ENCODE peak calls at places on chromosome 22, in five cellular contexts. N is SIG-M5, P is HT1080, O is amygdala, V is NCI-H1105 treated with DMSO at 0.1 percent for 48 hours. W is an unnamed sample.

GRCh38 chr22:43237280-43237679 is 50.3 kb upstream of the TTLL12 start:
- DNase-seq in O (no peak), N (no peak), P (no peak), V (no peak), W (no peak)

GRCh38 chr22:38347181-38347943 is 30.1 kb upstream of the CSNK1E start:
- DNase-seq in V (no peak), P (no peak), O (no peak), N (no peak), W (no peak)

GRCh38 chr22:30435674-30436126 is 10.1 kb downstream of the MTFP1 start:
- DNase-seq in N (no peak), V (no peak), P (no peak), O (no peak), W (no peak)

GRCh38 chr22:28981818-28982499 is 79.7 kb downstream of the C22orf31 start:
- DNase-seq in N (no peak), V (no peak), P (no peak), O (no peak), W (no peak)

GRCh38 chr22:46068908-46069481 is 81.3 kb upstream of the PPARA start:
- DNase-seq in V (peak; percentile 55), N (no peak), P (peak; percentile 94), O (no peak), W (no peak)

GRCh38 chr22:19806213-19807160 is 45.9 kb downstream of the TBX1 start:
- DNase-seq in P (peak; percentile 37), V (peak; percentile 53), N (no peak), O (no peak), W (peak; percentile 75)

GRCh38 chr22:45577746-45578523 is 75.3 kb downstream of the FBLN1 start:
- DNase-seq in O (peak; percentile 59), P (peak; percentile 72), V (peak; percentile 80), N (no peak), W (peak; percentile 17)

GRCh38 chr22:46795845-46796565 is 33.6 kb downstream of the TBC1D22A start:
- DNase-seq in P (no peak), V (no peak), O (no peak), N (no peak), W (no peak)

GRCh38 chr22:43862882-43863202 is 529 bp upstream of the SULT4A1 start:
- DNase-seq in N (no peak), V (no peak), O (no peak), P (no peak), W (no peak)

GRCh38 chr22:42925598-42925997 is 68.5 kb upstream of the ARFGAP3 start:
- DNase-seq in N (no peak), P (no peak), O (no peak), V (no peak), W (no peak)

GRCh38 chr22:39579909-39580571 is 9.5 kb downstream of the CACNA1I start:
- DNase-seq in O (no peak), V (no peak), N (no peak), P (no peak), W (no peak)

GRCh38 chr22:43162412-43163150 is 11.2 kb downstream of the TSPO start:
- DNase-seq in V (no peak), N (no peak), O (no peak), P (no peak), W (no peak)

GRCh38 chr22:31337178-31337577 is 9.0 kb downstream of the PATZ1 start:
- DNase-seq in N (no peak), O (no peak), P (peak; percentile 53), V (no peak), W (no peak)

GRCh38 chr22:24696551-24697001 is 77.9 kb downstream of the PIWIL3 start:
- DNase-seq in N (no peak), P (no peak), O (no peak), V (no peak), W (no peak)

GRCh38 chr22:45268958-45269844 is 15.5 kb upstream of the UPK3A start:
- DNase-seq in N (no peak), O (peak; percentile 44), P (peak; percentile 50), V (peak; percentile 59), W (no peak)

GRCh38 chr22:17807086-17807485 is 32.8 kb upstream of the BID start:
- DNase-seq in P (no peak), O (no peak), V (no peak), N (no peak), W (no peak)

GRCh38 chr22:48806227-48806781 is 1021.4 kb downstream of the BRD1 start:
- DNase-seq in O (no peak), P (no peak), N (no peak), V (no peak), W (peak; percentile 4)

GRCh38 chr22:43811777-43812148 is 342 bp downstream of the EFCAB6 start:
- DNase-seq in N (no peak), V (peak; percentile 15), O (no peak), P (no peak), W (no peak)

GRCh38 chr22:43376765-43377485 is 33.8 kb upstream of the SCUBE1 start:
- DNase-seq in V (no peak), N (no peak), O (no peak), P (no peak), W (no peak)

GRCh38 chr22:24542641-24543040 is 12.3 kb downstream of the GUCD1 start:
- DNase-seq in V (no peak), N (no peak), O (no peak), P (no peak), W (no peak)

GRCh38 chr22:41862530-41863266 is 29.8 kb downstream of the SREBF2 start:
- DNase-seq in N (no peak), P (no peak), O (no peak), V (no peak), W (peak; percentile 90)

GRCh38 chr22:23289851-23290724 is 109.8 kb downstream of the BCR start:
- DNase-seq in O (no peak), P (peak; percentile 51), N (no peak), V (peak; percentile 6), W (no peak)

GRCh38 chr22:47570300-47570685 is 807.8 kb downstream of the TBC1D22A start:
- DNase-seq in O (no peak), P (no peak), N (no peak), V (no peak), W (no peak)

GRCh38 chr22:36815558-36816337 is 1.1 kb downstream of the PVALB start:
- DNase-seq in N (no peak), O (no peak), P (no peak), V (no peak), W (no peak)

GRCh38 chr22:29816128-29816527 is 21.9 kb downstream of the ASCC2 start:
- DNase-seq in P (no peak), N (no peak), V (no peak), O (no peak), W (no peak)

GRCh38 chr22:45164217-45165123 is 745 bp downstream of the NUP50 start:
- DNase-seq in V (no peak), O (no peak), N (no peak), P (no peak), W (no peak)

GRCh38 chr22:17629167-17629489 is 579 bp upstream of the ATP6V1E1 start:
- DNase-seq in V (no peak), N (no peak), O (no peak), P (no peak), W (no peak)

GRCh38 chr22:36430863-36431262 is 43.1 kb upstream of the MYH9 start:
- DNase-seq in P (peak; percentile 45), O (no peak), V (no peak), N (no peak), W (no peak)

GRCh38 chr22:37842015-37842793 is 1.9 kb downstream of the ANKRD54 start:
- DNase-seq in O (no peak), V (no peak), N (no peak), P (no peak), W (no peak)

GRCh38 chr22:40491990-40492631 is 121.7 kb downstream of the SGSM3 start:
- DNase-seq in O (no peak), P (no peak), V (no peak), N (peak; percentile 86), W (peak; percentile 59)

GRCh38 chr22:21102659-21103267 is 57.0 kb downstream of the LRRC74B start:
- DNase-seq in N (no peak), O (peak; percentile 48), V (peak; percentile 7), P (peak; percentile 42), W (peak; percentile 20)

GRCh38 chr22:25282671-25283561 is 63.5 kb downstream of the CRYBB2 start:
- DNase-seq in V (no peak), N (no peak), P (no peak), O (no peak), W (no peak)

GRCh38 chr22:47050601-47051051 is 288.2 kb downstream of the TBC1D22A start:
- DNase-seq in P (no peak), V (no peak), O (no peak), N (no peak), W (no peak)

GRCh38 chr22:31333648-31334047 is 12.5 kb downstream of the PATZ1 start:
- DNase-seq in O (no peak), P (no peak), N (no peak), V (no peak), W (no peak)

GRCh38 chr22:29479417-29480261 is at the start of gene NEFH:
- DNase-seq in V (no peak), N (no peak), O (no peak), P (no peak), W (peak; percentile 13)

GRCh38 chr22:29702025-29702930 is 17.5 kb upstream of the CABP7 start:
- DNase-seq in P (no peak), V (no peak), O (no peak), N (no peak), W (no peak)

GRCh38 chr22:49136041-49136815 is 691.4 kb downstream of the BRD1 start:
- DNase-seq in P (no peak), O (no peak), V (no peak), N (no peak), W (no peak)

GRCh38 chr22:39349506-39349966 is 255 bp upstream of the SYNGR1 start:
- DNase-seq in N (no peak), O (no peak), P (no peak), V (peak; percentile 35), W (no peak)

W was measured in DMS79.